ENCODE peak calls at places on chromosomes 5 and 9, in four cellular contexts. One of them, this sample, is unnamed.

GRCh38 chr9:95570150-95570549 is 53.4 kb upstream of the PTCH1 start:
- DNase-seq in Calu3: no peak
- DNase-seq in SW480: no peak
- DNase-seq in Kasumi-1: no peak
- DNase-seq in this sample: no peak

GRCh38 chr5:135162661-135163265 is 128.7 kb upstream of the PITX1 start:
- DNase-seq in Calu3: no peak
- DNase-seq in SW480: no peak
- DNase-seq in Kasumi-1: no peak
- DNase-seq in this sample: no peak

GRCh38 chr5:167639761-167640160 is 651.7 kb upstream of the WWC1 start:
- DNase-seq in Calu3: no peak
- DNase-seq in SW480: no peak
- DNase-seq in Kasumi-1: no peak
- DNase-seq in this sample: no peak

GRCh38 chr9:70805953-70806352 is 315.5 kb downstream of the TRPM3 start:
- DNase-seq in Calu3: no peak
- DNase-seq in SW480: no peak
- DNase-seq in Kasumi-1: no peak
- DNase-seq in this sample: no peak

GRCh38 chr5:154723740-154724505 is 31.3 kb upstream of the LARP1 start:
- DNase-seq in Calu3: no peak
- DNase-seq in SW480: no peak
- DNase-seq in Kasumi-1: no peak
- DNase-seq in this sample: no peak

GRCh38 chr5:116358015-116358523 is 216.6 kb downstream of the SEMA6A start:
- DNase-seq in Calu3: no peak
- DNase-seq in SW480: no peak
- DNase-seq in Kasumi-1: no peak
- DNase-seq in this sample: no peak

GRCh38 chr5:131373265-131373664 is 109.4 kb downstream of the CDC42SE2 start:
- DNase-seq in Calu3: no peak
- DNase-seq in SW480: no peak
- DNase-seq in Kasumi-1: no peak
- DNase-seq in this sample: no peak

GRCh38 chr5:59241564-59241963 is 652.0 kb downstream of the PDE4D start:
- DNase-seq in Calu3: no peak
- DNase-seq in SW480: no peak
- DNase-seq in Kasumi-1: no peak
- DNase-seq in this sample: no peak

GRCh38 chr9:107481035-107481434 is 8.5 kb downstream of the KLF4 start:
- DNase-seq in Calu3: no peak
- DNase-seq in SW480: peak
- DNase-seq in Kasumi-1: peak
- DNase-seq in this sample: no peak

GRCh38 chr5:39194466-39195136 is 24.8 kb downstream of the FYB1 start:
- DNase-seq in Calu3: no peak
- DNase-seq in SW480: peak
- DNase-seq in Kasumi-1: peak
- DNase-seq in this sample: no peak

GRCh38 chr9:81848472-81848871 is 79.8 kb upstream of the SPATA31D4 start:
- DNase-seq in Calu3: no peak
- DNase-seq in SW480: peak
- DNase-seq in Kasumi-1: peak
- DNase-seq in this sample: peak

GRCh38 chr5:167294861-167295685 is 996.4 kb upstream of the WWC1 start:
- DNase-seq in Calu3: peak
- DNase-seq in SW480: peak
- DNase-seq in Kasumi-1: no peak
- DNase-seq in this sample: peak

GRCh38 chr9:110900451-110900850 is 137.8 kb downstream of the LPAR1 start:
- DNase-seq in Calu3: no peak
- DNase-seq in SW480: no peak
- DNase-seq in Kasumi-1: no peak
- DNase-seq in this sample: no peak

GRCh38 chr5:102583663-102584062 is 84.9 kb upstream of the SLCO6A1 start:
- DNase-seq in Calu3: no peak
- DNase-seq in SW480: peak
- DNase-seq in Kasumi-1: peak
- DNase-seq in this sample: no peak

GRCh38 chr5:15695171-15695676 is 195.2 kb downstream of the FBXL7 start:
- DNase-seq in Calu3: no peak
- DNase-seq in SW480: no peak
- DNase-seq in Kasumi-1: no peak
- DNase-seq in this sample: no peak

GRCh38 chr5:93831449-93831848 is 90.0 kb upstream of the POU5F2 start:
- DNase-seq in Calu3: no peak
- DNase-seq in SW480: no peak
- DNase-seq in Kasumi-1: no peak
- DNase-seq in this sample: no peak

GRCh38 chr9:112487799-112488345 is 1.2 kb downstream of the KIAA1958 start:
- DNase-seq in Calu3: no peak
- DNase-seq in SW480: peak
- DNase-seq in Kasumi-1: no peak
- DNase-seq in this sample: no peak

GRCh38 chr5:57037355-57037754 is 85.4 kb upstream of the MIER3 start:
- DNase-seq in Calu3: no peak
- DNase-seq in SW480: peak
- DNase-seq in Kasumi-1: no peak
- DNase-seq in this sample: no peak

GRCh38 chr9:136019041-136019680 is 58.0 kb upstream of the UBAC1 start:
- DNase-seq in Calu3: no peak
- DNase-seq in SW480: no peak
- DNase-seq in Kasumi-1: no peak
- DNase-seq in this sample: no peak

GRCh38 chr5:172640139-172640538 is 924 bp upstream of the NEURL1B start:
- DNase-seq in Calu3: no peak
- DNase-seq in SW480: no peak
- DNase-seq in Kasumi-1: no peak
- DNase-seq in this sample: no peak